ENCODE peak calls at places on chromosomes 3 and 15, in ten cellular contexts. F is mesenchymal stem cell, Y is caudate nucleus, S is HCT116, V is HL-60, G is heart left ventricle, D is right lobe of liver, N is OCI-LY7, O is transverse colon, I is left lung. X is an unnamed sample.

GRCh38 chr15:90677807-90678790 is 39.0 kb upstream of the BLM start:
- DNase-seq in F (no peak), Y (no peak), S (no peak), V (no peak), G (no peak), D (no peak), N (peak; percentile 38), O (peak; percentile 25), I (no peak), X (no peak)

GRCh38 chr3:73774645-73775044 is 149.9 kb upstream of the PDZRN3 start:
- DNase-seq in F (no peak), Y (no peak), S (no peak), V (no peak), G (no peak), D (no peak), N (no peak), O (no peak), I (no peak), X (no peak)

GRCh38 chr3:155426524-155427230 is 133.2 kb upstream of the STRIT1 start:
- DNase-seq in F (peak; percentile 54), Y (no peak), S (no peak), V (no peak), G (no peak), D (no peak), N (no peak), O (no peak), I (no peak), X (no peak)

GRCh38 chr3:15665510-15666150 is 64.1 kb downstream of the BTD start:
- DNase-seq in F (no peak), Y (no peak), S (no peak), V (no peak), G (no peak), D (no peak), N (no peak), O (no peak), I (no peak), X (no peak)

GRCh38 chr3:177569823-177570657 is 372.8 kb upstream of the TBL1XR1 start:
- DNase-seq in F (no peak), Y (no peak), S (no peak), V (peak; percentile 18), G (no peak), D (no peak), N (no peak), O (no peak), I (no peak), X (no peak)

GRCh38 chr15:42736178-42736792 is 643 bp downstream of the CDAN1 start:
- DNase-seq in F (peak; percentile 17), Y (no peak), S (no peak), V (peak; percentile 23), G (no peak), D (no peak), N (peak; percentile 46), O (no peak), I (no peak), X (no peak)

GRCh38 chr3:27686642-27687041 is 35.5 kb downstream of the EOMES start:
- DNase-seq in F (no peak), Y (no peak), S (no peak), V (no peak), G (no peak), D (no peak), N (no peak), O (no peak), I (no peak), X (no peak)

GRCh38 chr15:36468746-36469145 is 110.7 kb upstream of the CDIN1 start:
- DNase-seq in F (peak; percentile 90), Y (no peak), S (no peak), V (no peak), G (no peak), D (no peak), N (no peak), O (no peak), I (no peak), X (no peak)

GRCh38 chr3:58101499-58102370 is 93.5 kb downstream of the FLNB start:
- DNase-seq in F (no peak), Y (no peak), S (no peak), V (no peak), G (no peak), D (peak; percentile 91), N (no peak), O (no peak), I (no peak), X (peak; percentile 44)
- H3K27ac ChIP-seq in F (no peak overlapping the region), Y (peak overlapping the region; percentile 65), S (no peak overlapping the region), V (no peak overlapping the region), G (no peak overlapping the region), D (peak overlapping the region; percentile 84), N (no peak overlapping the region), O (peak overlapping the region; percentile 71), I (no peak overlapping the region), X (peak overlapping the region; percentile 66)

DNA sequence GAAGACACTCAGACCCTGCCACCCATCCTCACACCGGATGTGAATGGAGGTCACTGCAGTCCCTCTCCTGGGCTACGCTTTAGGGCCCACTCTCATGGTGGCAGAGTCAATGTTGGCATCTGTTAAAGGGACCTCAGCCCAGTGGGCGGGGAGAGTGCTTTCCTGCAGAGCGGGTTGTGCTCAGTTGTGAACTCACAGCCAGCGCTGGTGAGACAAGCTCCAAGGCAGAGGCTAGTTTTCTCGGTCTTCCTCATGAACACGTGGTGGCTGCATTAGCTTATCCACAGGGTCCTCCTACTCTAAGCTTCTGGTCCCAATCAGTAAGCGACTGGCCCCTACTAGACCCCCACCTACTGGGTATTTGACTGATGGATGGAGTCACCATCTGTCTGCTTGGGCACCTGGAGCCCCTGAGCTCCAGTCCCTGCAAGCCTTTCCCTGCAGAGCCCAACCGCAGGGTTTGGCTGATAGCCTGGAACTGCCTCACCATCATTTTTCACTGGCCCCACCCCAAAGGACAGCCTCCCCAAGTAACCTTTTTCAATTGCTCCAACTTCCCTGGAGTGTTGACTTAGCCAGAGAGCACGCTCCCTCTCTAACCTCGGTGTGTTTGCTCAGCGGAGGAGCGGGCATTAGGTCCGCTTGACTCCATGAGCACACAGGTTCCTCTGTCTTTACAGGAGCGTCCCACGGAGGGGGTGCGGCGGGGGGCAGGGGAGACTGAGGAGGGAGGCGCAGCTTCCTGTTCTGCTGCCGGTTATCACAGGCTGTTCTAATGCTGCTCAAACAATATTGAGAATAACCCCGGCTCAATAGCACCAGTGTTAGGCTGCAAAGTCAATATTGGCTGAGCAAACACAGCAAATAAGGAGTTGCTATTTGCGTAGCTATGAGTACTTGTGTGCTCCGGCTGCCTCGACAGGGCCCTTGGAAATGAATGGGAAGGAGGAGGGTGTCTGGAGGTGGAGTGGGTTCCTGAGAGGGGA is 141.7 kb downstream of the RPLP1 start:
- DNase-seq in F (no peak), Y (no peak), S (no peak), V (peak; percentile 57), G (peak; percentile 42), D (peak; percentile 82), N (no peak), O (peak; percentile 90), I (peak; percentile 91), X (peak; percentile 95)
- H3K27ac ChIP-seq in F (no peak overlapping the region), Y (no peak overlapping the region), S (no peak overlapping the region), V (no peak overlapping the region), G (peak overlapping the region; percentile 95), D (peak overlapping the region; percentile 58), N (no peak overlapping the region), O (no peak overlapping the region), I (peak overlapping the region; percentile 77), X (peak overlapping the region; percentile 81)

GRCh38 chr3:193815246-193816027 is 222.4 kb downstream of the OPA1 start:
- DNase-seq in F (no peak), Y (no peak), S (no peak), V (no peak), G (no peak), D (no peak), N (no peak), O (no peak), I (no peak), X (no peak)

GRCh38 chr3:193814166-193814565 is 221.2 kb downstream of the OPA1 start:
- DNase-seq in F (no peak), Y (no peak), S (no peak), V (no peak), G (no peak), D (no peak), N (no peak), O (no peak), I (no peak), X (no peak)

GRCh38 chr3:193812078-193812725 is 219.2 kb downstream of the OPA1 start:
- DNase-seq in F (no peak), Y (no peak), S (no peak), V (no peak), G (no peak), D (no peak), N (no peak), O (no peak), I (no peak), X (no peak)

GRCh38 chr3:193813506-193813850 is 220.5 kb downstream of the OPA1 start:
- DNase-seq in F (no peak), Y (no peak), S (no peak), V (no peak), G (no peak), D (no peak), N (no peak), O (no peak), I (no peak), X (no peak)

DNA sequence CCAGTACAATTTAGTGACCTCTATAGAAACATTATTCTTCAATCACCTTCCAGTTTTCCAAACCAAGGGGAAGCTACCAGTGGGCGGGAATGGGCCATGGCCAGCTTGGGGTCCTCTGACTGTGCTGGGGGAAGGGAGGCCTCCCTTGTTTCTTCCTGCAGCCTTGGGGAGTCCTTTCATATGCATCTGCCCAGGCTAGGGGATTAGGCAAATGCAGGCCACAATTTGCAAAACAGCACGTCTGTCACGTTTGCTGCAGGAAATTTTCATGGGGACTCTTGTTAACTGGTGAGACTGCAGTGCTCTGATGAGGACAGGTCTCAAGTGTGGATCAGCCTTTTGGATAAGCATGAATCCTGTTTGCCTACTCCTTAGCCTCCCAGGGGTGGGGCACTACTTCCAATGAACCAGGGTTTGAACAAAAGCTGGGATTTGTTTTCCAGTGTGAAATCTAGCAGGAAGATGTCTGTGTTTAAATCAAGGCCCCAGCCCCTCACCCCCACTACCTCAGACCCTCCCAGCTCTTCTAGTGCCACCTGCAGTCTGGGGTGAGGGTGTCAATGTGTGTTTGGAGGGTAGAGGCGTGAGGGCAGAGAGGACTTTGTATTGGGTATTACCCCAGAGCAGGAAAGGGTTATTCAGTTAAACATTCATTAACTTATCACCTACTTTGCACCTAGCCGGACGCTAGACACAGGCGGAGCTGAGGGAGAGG is 219.9 kb downstream of the OPA1 start:
- DNase-seq in F (no peak), Y (no peak), S (no peak), V (no peak), G (no peak), D (no peak), N (no peak), O (no peak), I (no peak), X (no peak)
- H3K27ac ChIP-seq in F (no peak overlapping the region), Y (no peak overlapping the region), S (no peak overlapping the region), V (no peak overlapping the region), G (no peak overlapping the region), D (no peak overlapping the region), N (no peak overlapping the region), O (no peak overlapping the region), I (no peak overlapping the region), X (no peak overlapping the region)

GRCh38 chr3:170425491-170426239 is 7.0 kb downstream of the CLDN11 start:
- DNase-seq in F (no peak), Y (peak; percentile 44), S (no peak), V (no peak), G (no peak), D (no peak), N (no peak), O (no peak), I (no peak), X (no peak)

GRCh38 chr3:170429050-170429449 is 10.4 kb downstream of the CLDN11 start:
- DNase-seq in F (peak; percentile 29), Y (no peak), S (peak; percentile 12), V (no peak), G (no peak), D (no peak), N (no peak), O (no peak), I (no peak), X (no peak)

GRCh38 chr3:170426240-170426797 is 7.7 kb downstream of the CLDN11 start:
- DNase-seq in F (no peak), Y (no peak), S (no peak), V (no peak), G (no peak), D (no peak), N (no peak), O (no peak), I (no peak), X (no peak)

GRCh38 chr3:170431054-170431453 is 12.4 kb downstream of the CLDN11 start:
- DNase-seq in F (no peak), Y (no peak), S (no peak), V (no peak), G (no peak), D (no peak), N (no peak), O (no peak), I (no peak), X (no peak)

GRCh38 chr3:170428095-170428494 is 9.4 kb downstream of the CLDN11 start:
- DNase-seq in F (no peak), Y (no peak), S (no peak), V (no peak), G (no peak), D (no peak), N (no peak), O (no peak), I (no peak), X (no peak)
- H3K27ac ChIP-seq in F (no peak overlapping the region), Y (no peak overlapping the region), S (no peak overlapping the region), V (no peak overlapping the region), G (no peak overlapping the region), D (no peak overlapping the region), N (no peak overlapping the region), O (no peak overlapping the region), I (no peak overlapping the region), X (no peak overlapping the region)